ENCODE peak calls at places on chromosomes 3 and 15, in seven cellular contexts. T, N, K, E, S, Q and D are unnamed samples.

GRCh38 chr3:197458906-197459470 is 96.8 kb downstream of the BDH1 start:
- DNase-seq in T (no peak), N (no peak), K (no peak), E (no peak), S (no peak), Q (no peak), D (no peak)

GRCh38 chr3:87088984-87089841 is 98.3 kb upstream of the VGLL3 start:
- DNase-seq in T (peak), N (no peak), K (no peak), E (peak), S (no peak), Q (peak), D (peak)

GRCh38 chr15:80247320-80247719 is 4.7 kb downstream of the CTXND1 start:
- DNase-seq in T (no peak), N (no peak), K (no peak), E (no peak), S (no peak), Q (no peak), D (no peak)

GRCh38 chr3:170740726-170741591 is 129.0 kb downstream of the RPL22L1 start:
- DNase-seq in T (peak), N (peak), K (no peak), E (no peak), S (no peak), Q (no peak), D (peak)

GRCh38 chr3:172629470-172629869 is 81.4 kb downstream of the NCEH1 start:
- DNase-seq in T (no peak), N (no peak), K (no peak), E (no peak), S (no peak), Q (no peak), D (no peak)

GRCh38 chr3:180594631-180595348 is 7.2 kb upstream of the TTC14 start:
- DNase-seq in T (no peak), N (peak), K (no peak), E (peak), S (no peak), Q (no peak), D (no peak)

GRCh38 chr3:18066899-18067582 is 324.6 kb upstream of the TBC1D5 start:
- DNase-seq in T (no peak), N (no peak), K (no peak), E (no peak), S (no peak), Q (no peak), D (no peak)

GRCh38 chr3:147378186-147378503 is 28.2 kb downstream of the ZIC4 start:
- DNase-seq in T (peak), N (no peak), K (no peak), E (no peak), S (no peak), Q (no peak), D (no peak)

GRCh38 chr3:74304419-74304818 is 310.0 kb downstream of the CNTN3 start:
- DNase-seq in T (no peak), N (no peak), K (no peak), E (no peak), S (no peak), Q (no peak), D (no peak)